ENCODE peak calls at places on chromosome 6, in four cellular contexts. One of them, this sample, is unnamed.

GRCh38 chr6:5846889-5847288 is 159.8 kb downstream of the NRN1 start:
- DNase-seq in brain microvascular endothelial cell: no peak
- DNase-seq in stomach: no peak
- DNase-seq in IMR-90: no peak
- DNase-seq in this sample: no peak

GRCh38 chr6:3031857-3032256 is 32.2 kb downstream of the NQO2 start:
- DNase-seq in brain microvascular endothelial cell: no peak
- DNase-seq in stomach: no peak
- DNase-seq in IMR-90: no peak
- DNase-seq in this sample: no peak

GRCh38 chr6:134846865-134847264 is 103.0 kb downstream of the ALDH8A1 start:
- DNase-seq in brain microvascular endothelial cell: no peak
- DNase-seq in stomach: no peak
- DNase-seq in IMR-90: no peak
- DNase-seq in this sample: no peak

GRCh38 chr6:32882879-32883250 is 28.9 kb downstream of the PSMB9 start:
- DNase-seq in brain microvascular endothelial cell: peak; percentile 72
- DNase-seq in stomach: no peak
- DNase-seq in IMR-90: peak; percentile 82
- DNase-seq in this sample: no peak

GRCh38 chr6:6694825-6695710 is 106.5 kb downstream of the LY86 start:
- DNase-seq in brain microvascular endothelial cell: no peak
- DNase-seq in stomach: peak; percentile 67
- DNase-seq in IMR-90: no peak
- DNase-seq in this sample: no peak

GRCh38 chr6:34324738-34325444 is 67.6 kb downstream of the NUDT3 start:
- DNase-seq in brain microvascular endothelial cell: peak; percentile 9
- DNase-seq in stomach: no peak
- DNase-seq in IMR-90: peak; percentile 57
- DNase-seq in this sample: no peak

GRCh38 chr6:112180095-112180820 is 74.1 kb downstream of the LAMA4 start:
- DNase-seq in brain microvascular endothelial cell: no peak
- DNase-seq in stomach: no peak
- DNase-seq in IMR-90: peak; percentile 92
- DNase-seq in this sample: no peak

GRCh38 chr6:15602144-15602543 is 60.7 kb downstream of the DTNBP1 start:
- DNase-seq in brain microvascular endothelial cell: no peak
- DNase-seq in stomach: no peak
- DNase-seq in IMR-90: no peak
- DNase-seq in this sample: no peak

GRCh38 chr6:29602564-29603361 is 17.8 kb downstream of the OR2H2 start:
- DNase-seq in brain microvascular endothelial cell: peak; percentile 20
- DNase-seq in stomach: no peak
- DNase-seq in IMR-90: peak; percentile 7
- DNase-seq in this sample: no peak

GRCh38 chr6:164184410-164184809 is 769.9 kb downstream of the QKI start:
- DNase-seq in brain microvascular endothelial cell: no peak
- DNase-seq in stomach: no peak
- DNase-seq in IMR-90: no peak
- DNase-seq in this sample: no peak

GRCh38 chr6:113449051-113449450 is 408.1 kb upstream of the MARCKS start:
- DNase-seq in brain microvascular endothelial cell: peak; percentile 63
- DNase-seq in stomach: no peak
- DNase-seq in IMR-90: peak; percentile 76
- DNase-seq in this sample: no peak

DNA sequence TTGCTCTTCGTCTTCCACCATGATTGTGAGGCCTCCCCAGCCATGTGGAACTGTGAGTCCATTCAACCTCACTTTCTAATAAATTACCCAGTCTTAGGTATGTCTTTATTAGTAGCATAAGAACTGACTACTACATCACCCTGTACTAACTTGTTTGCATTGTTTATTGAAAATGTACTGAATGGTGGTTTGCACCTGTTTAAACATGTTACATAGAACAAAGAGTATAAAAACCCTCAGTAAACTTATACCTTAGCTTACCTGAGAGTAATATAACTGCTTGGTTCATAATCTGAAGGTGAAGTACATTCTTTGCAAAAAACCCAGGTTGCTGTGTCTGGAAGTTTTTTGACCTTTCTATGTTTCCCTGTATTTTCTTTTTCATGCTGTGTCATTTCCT is 777.8 kb downstream of the TBC1D32 start:
- DNase-seq in brain microvascular endothelial cell: no peak
- DNase-seq in stomach: no peak
- DNase-seq in IMR-90: no peak
- DNase-seq in this sample: no peak
- TF ChIP-seq CTCF in brain microvascular endothelial cell: no peak
- TF ChIP-seq CTCF in stomach: no peak
- TF ChIP-seq CTCF in IMR-90: no peak
- TF ChIP-seq CTCF in this sample: no peak

DNA sequence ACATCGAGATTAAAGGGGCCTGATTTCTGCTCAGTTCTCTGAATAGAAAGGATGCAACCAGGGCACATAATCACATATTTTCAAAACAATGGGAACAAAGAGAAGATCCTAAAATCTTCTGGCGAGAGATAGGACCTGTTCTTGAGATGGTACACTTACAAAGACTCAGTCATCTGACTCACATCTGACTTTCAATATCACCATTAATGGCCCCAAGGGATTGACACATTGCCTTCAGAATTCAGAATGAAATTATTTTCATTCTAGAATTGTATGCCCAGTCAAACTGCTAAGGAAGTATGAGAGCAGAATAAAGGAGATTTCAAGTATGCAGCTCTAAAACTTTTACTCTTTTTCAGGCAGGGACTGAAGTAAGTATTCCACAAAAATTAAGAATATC is 240.7 kb upstream of the POU3F2 start:
- DNase-seq in brain microvascular endothelial cell: no peak
- DNase-seq in stomach: no peak
- DNase-seq in IMR-90: no peak
- DNase-seq in this sample: no peak
- TF ChIP-seq CTCF in brain microvascular endothelial cell: no peak
- TF ChIP-seq CTCF in stomach: no peak
- TF ChIP-seq CTCF in IMR-90: no peak
- TF ChIP-seq CTCF in this sample: no peak

GRCh38 chr6:167145468-167145867 is 12.3 kb downstream of the GPR31 start:
- DNase-seq in brain microvascular endothelial cell: no peak
- DNase-seq in stomach: no peak
- DNase-seq in IMR-90: no peak
- DNase-seq in this sample: no peak
- TF ChIP-seq CTCF in brain microvascular endothelial cell: no peak
- TF ChIP-seq CTCF in stomach: no peak
- TF ChIP-seq CTCF in IMR-90: no peak
- TF ChIP-seq CTCF in this sample: no peak

GRCh38 chr6:139925894-139926641 is 551.6 kb upstream of the CITED2 start:
- DNase-seq in brain microvascular endothelial cell: peak; percentile 87
- DNase-seq in stomach: no peak
- DNase-seq in IMR-90: peak; percentile 95
- DNase-seq in this sample: no peak

GRCh38 chr6:139927742-139928305 is 553.4 kb upstream of the CITED2 start:
- DNase-seq in brain microvascular endothelial cell: no peak
- DNase-seq in stomach: no peak
- DNase-seq in IMR-90: no peak
- DNase-seq in this sample: no peak

GRCh38 chr6:139923964-139924475 is 549.6 kb upstream of the CITED2 start:
- DNase-seq in brain microvascular endothelial cell: no peak
- DNase-seq in stomach: no peak
- DNase-seq in IMR-90: no peak
- DNase-seq in this sample: no peak

GRCh38 chr6:139926711-139927110 is 552.3 kb upstream of the CITED2 start:
- DNase-seq in brain microvascular endothelial cell: peak; percentile 42
- DNase-seq in stomach: no peak
- DNase-seq in IMR-90: peak; percentile 61
- DNase-seq in this sample: no peak

DNA sequence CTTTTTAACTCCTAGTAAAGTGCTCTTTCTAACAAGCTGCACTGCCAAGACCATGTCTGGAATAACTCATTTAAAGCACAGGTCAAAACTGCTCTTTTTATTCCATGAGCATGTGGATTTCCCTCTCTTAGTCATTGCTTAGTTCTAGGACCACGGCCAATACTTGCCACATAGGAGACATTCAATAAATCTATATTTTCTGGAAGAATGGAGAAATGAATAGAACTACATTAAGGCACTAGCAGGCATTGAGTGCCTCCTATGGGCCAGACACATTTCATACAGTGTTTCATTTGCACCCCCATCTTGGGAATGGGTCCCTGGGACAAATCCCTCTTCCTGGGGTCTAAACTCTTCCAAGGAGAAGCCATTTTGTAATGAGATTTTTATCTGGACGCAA is 552.8 kb upstream of the CITED2 start:
- DNase-seq in brain microvascular endothelial cell: peak; percentile 71
- DNase-seq in stomach: no peak
- DNase-seq in IMR-90: peak; percentile 93
- DNase-seq in this sample: no peak
- TF ChIP-seq CTCF in brain microvascular endothelial cell: peak; percentile 61
- TF ChIP-seq CTCF in stomach: no peak
- TF ChIP-seq CTCF in IMR-90: peak; percentile 60
- TF ChIP-seq CTCF in this sample: no peak

GRCh38 chr6:39903656-39904055 is 30.6 kb downstream of the MOCS1 start:
- DNase-seq in brain microvascular endothelial cell: no peak
- DNase-seq in stomach: no peak
- DNase-seq in IMR-90: no peak
- DNase-seq in this sample: no peak

GRCh38 chr6:39902786-39903465 is 31.3 kb downstream of the MOCS1 start:
- DNase-seq in brain microvascular endothelial cell: no peak
- DNase-seq in stomach: no peak
- DNase-seq in IMR-90: no peak
- DNase-seq in this sample: no peak

GRCh38 chr6:39906318-39906761 is 27.9 kb downstream of the MOCS1 start:
- DNase-seq in brain microvascular endothelial cell: no peak
- DNase-seq in stomach: peak; percentile 58
- DNase-seq in IMR-90: no peak
- DNase-seq in this sample: no peak

GRCh38 chr6:39905640-39905975 is 28.7 kb downstream of the MOCS1 start:
- DNase-seq in brain microvascular endothelial cell: no peak
- DNase-seq in stomach: no peak
- DNase-seq in IMR-90: no peak
- DNase-seq in this sample: no peak

DNA sequence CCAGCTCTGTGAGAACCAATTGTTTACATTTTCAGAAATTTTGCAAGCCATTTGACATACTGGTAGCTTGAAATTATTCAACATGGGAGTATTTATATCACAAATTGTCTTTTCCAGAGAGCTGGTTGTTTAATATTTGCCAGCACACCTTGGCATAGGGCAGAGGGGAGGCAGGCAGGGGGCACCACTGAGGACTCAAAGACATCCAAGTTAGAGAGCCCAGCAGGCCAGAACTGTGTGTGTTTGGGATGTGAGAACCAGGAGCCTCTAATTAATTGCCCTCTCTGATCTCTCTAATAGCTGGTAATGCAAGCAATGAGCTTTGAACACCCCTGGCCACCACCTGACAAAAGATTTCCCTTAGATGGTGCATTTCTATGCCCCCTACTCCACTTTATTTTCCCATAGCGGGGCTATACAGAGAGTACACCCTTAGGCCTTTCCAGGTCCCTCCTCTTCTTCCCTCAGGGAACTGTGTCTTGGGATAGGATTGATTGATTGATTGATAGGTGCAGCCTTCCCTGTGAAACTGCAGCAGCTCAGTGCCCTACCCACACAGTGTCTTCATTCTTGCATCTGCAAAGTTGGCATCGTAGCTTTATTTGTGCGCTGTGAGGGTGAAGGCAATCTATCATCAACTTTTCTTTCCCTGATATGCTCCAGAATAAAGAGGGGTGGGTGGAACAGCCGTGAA is 29.2 kb downstream of the MOCS1 start:
- DNase-seq in brain microvascular endothelial cell: no peak
- DNase-seq in stomach: no peak
- DNase-seq in IMR-90: no peak
- DNase-seq in this sample: no peak
- TF ChIP-seq CTCF in brain microvascular endothelial cell: peak; percentile 12
- TF ChIP-seq CTCF in stomach: no peak
- TF ChIP-seq CTCF in IMR-90: no peak
- TF ChIP-seq CTCF in this sample: no peak

DNA sequence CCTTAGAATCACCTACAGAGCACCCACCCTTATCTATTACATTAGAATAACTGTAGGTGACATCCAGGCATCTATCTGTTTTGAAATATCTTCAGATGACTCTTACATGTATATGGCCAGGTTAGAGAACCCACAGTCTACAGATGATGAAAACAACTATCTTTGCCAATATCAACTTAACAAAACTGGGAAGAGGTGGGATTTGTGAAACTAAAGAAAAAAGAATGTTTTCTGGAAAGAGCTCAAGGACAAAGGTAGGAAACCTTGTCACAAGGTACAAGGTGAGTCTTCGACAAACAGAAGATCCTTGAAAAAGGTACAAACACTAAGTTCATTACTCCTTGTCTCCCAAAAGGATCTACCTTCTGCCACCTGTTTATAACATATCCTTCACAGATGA is 47.0 kb upstream of the DST start:
- DNase-seq in brain microvascular endothelial cell: no peak
- DNase-seq in stomach: no peak
- DNase-seq in IMR-90: no peak
- DNase-seq in this sample: no peak
- TF ChIP-seq CTCF in brain microvascular endothelial cell: no peak
- TF ChIP-seq CTCF in stomach: no peak
- TF ChIP-seq CTCF in IMR-90: no peak
- TF ChIP-seq CTCF in this sample: no peak

DNA sequence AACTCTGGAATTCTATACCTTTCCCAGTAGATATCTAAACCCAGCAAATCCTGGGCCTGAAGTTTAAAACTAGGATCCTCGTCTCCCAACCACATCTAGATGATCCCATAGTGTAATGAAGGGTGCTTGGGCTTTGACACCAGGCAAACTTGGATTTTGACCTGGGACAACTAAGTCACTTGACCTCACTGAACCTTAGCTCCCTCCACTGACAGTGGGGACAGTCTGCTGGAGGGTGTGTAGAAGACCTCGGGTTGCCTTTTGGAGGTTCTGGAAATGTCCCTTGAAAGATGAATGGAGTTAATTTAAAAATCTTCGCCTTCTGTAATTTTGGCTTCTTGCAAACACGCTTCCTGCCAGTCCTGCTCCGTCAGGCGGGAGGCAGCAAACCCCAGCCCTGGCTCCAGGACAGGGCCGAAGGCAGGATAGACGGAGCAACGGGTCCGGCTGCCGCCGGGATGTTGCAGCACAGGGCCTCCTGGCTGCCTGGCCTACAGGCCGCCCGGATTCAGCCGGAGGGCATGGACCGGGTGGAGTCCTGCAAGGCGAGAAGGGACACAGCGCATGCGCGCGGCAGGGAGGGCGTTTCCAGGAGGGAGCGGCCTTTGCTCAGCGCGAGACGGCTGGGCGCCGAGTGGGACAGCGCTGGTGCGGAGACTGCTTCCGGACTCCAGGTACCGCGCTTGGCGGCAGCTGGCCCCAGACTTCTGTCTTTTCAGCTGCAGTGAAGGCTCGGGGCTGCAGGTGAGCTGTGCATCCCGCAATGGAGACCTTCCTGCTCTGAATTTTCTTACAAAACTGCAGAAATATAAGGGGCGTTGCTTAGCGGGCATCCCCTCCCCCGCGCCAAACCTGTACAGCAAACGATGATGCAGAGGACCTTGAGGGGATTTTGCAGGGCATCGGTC is at the start of gene TMEM14A:
- DNase-seq in brain microvascular endothelial cell: peak; percentile 83
- DNase-seq in stomach: peak; percentile 96
- DNase-seq in IMR-90: peak; percentile 88
- DNase-seq in this sample: peak; percentile 64
- TF ChIP-seq CTCF in brain microvascular endothelial cell: no peak
- TF ChIP-seq CTCF in stomach: no peak
- TF ChIP-seq CTCF in IMR-90: peak; percentile 4
- TF ChIP-seq CTCF in this sample: no peak

GRCh38 chr6:104702126-104702841 is 157.4 kb downstream of the HACE1 start:
- DNase-seq in brain microvascular endothelial cell: no peak
- DNase-seq in stomach: no peak
- DNase-seq in IMR-90: no peak
- DNase-seq in this sample: no peak
- TF ChIP-seq CTCF in brain microvascular endothelial cell: no peak
- TF ChIP-seq CTCF in stomach: no peak
- TF ChIP-seq CTCF in IMR-90: no peak
- TF ChIP-seq CTCF in this sample: no peak